ENCODE peak calls at places on chromosomes 4 and X, in seven cellular contexts. W, K, D, P, U, E and F are unnamed samples.

GRCh38 chr4:1043658-1044468 is 32.4 kb downstream of the FGFRL1 start:
- DNase-seq in E (peak; percentile 96), K (no peak), W (no peak), U (peak; percentile 99), P (peak; percentile 20), D (peak; percentile 94), F (peak; percentile 100)

GRCh38 chr4:8189551-8190466 is 9.3 kb upstream of the SH3TC1 start:
- DNase-seq in E (no peak), D (no peak), W (no peak), U (no peak), K (no peak), P (no peak), F (peak; percentile 68)

GRCh38 chrX:107628662-107629532 is 587 bp downstream of the PRPS1 start:
- DNase-seq in E (peak; percentile 24), K (peak; percentile 20), P (peak; percentile 41), U (peak; percentile 27), W (peak; percentile 19), D (no peak), F (peak; percentile 39)

GRCh38 chr4:140609548-140610425 is 41.0 kb upstream of the UCP1 start:
- DNase-seq in W (peak; percentile 86), U (peak; percentile 61), K (no peak), E (peak; percentile 81), P (peak; percentile 61), D (peak; percentile 15), F (peak; percentile 77)

GRCh38 chr4:176792348-176793059 is at the start of gene VEGFC:
- DNase-seq in W (peak; percentile 2), P (no peak), U (peak; percentile 79), E (peak; percentile 86), D (no peak), K (no peak), F (peak; percentile 93)

GRCh38 chr4:152247271-152247975 is 288.5 kb downstream of the FBXW7 start:
- DNase-seq in U (no peak), E (no peak), W (no peak), D (no peak), P (no peak), K (no peak), F (no peak)

GRCh38 chr4:76277667-76278066 is 26.1 kb downstream of the FAM47E start:
- DNase-seq in E (no peak), D (no peak), U (no peak), K (no peak), W (no peak), P (no peak), F (no peak)

GRCh38 chr4:31458813-31459212 is 738.6 kb downstream of the PCDH7 start:
- DNase-seq in W (no peak), E (peak; percentile 51), U (peak; percentile 66), K (no peak), P (no peak), D (no peak), F (no peak)

GRCh38 chr4:7903686-7904085 is 36.0 kb downstream of the AFAP1 start:
- DNase-seq in D (no peak), K (no peak), E (peak; percentile 23), W (no peak), U (peak; percentile 63), P (no peak), F (no peak)

GRCh38 chr4:63937961-63938360 is 471.3 kb downstream of the TECRL start:
- DNase-seq in K (no peak), W (no peak), E (no peak), D (no peak), U (peak; percentile 0), P (no peak), F (no peak)

GRCh38 chr4:137124278-137124932 is 407.9 kb downstream of the PCDH18 start:
- DNase-seq in W (peak; percentile 13), K (no peak), U (peak; percentile 73), E (peak; percentile 60), D (peak; percentile 45), P (peak; percentile 86), F (no peak)

GRCh38 chr4:80307774-80308465 is 27.6 kb upstream of the CFAP299 start:
- DNase-seq in D (no peak), U (peak; percentile 59), K (no peak), W (peak; percentile 28), P (no peak), E (peak; percentile 47), F (no peak)

GRCh38 chr4:1130318-1131186 is 17.2 kb upstream of the RNF212 start:
- DNase-seq in E (peak; percentile 89), W (peak; percentile 31), K (peak; percentile 57), U (peak; percentile 79), D (peak; percentile 23), P (peak; percentile 67), F (peak; percentile 27)